ENCODE peak calls at places on chromosomes 5 and 9, in nine cellular contexts. B is spleen, L is heart left ventricle, H is stomach, C is Peyer's patch, U is GM12878, V is tibial nerve, N is sigmoid colon, M is adrenal gland. F is an unnamed sample.

GRCh38 chr5:109247943-109248342 is 161.8 kb downstream of the PJA2 start:
- DNase-seq in B (no peak), L (no peak), H (no peak), C (no peak), U (peak; percentile 53), V (no peak), N (no peak), M (no peak), F (no peak)

GRCh38 chr5:133467712-133468463 is 144.5 kb downstream of the FSTL4 start:
- DNase-seq in B (no peak), L (no peak), H (peak; percentile 19), C (no peak), U (no peak), V (no peak), N (no peak), M (no peak), F (no peak)

GRCh38 chr5:121257621-121258020 is 594.1 kb upstream of the FTMT start:
- DNase-seq in B (no peak), L (no peak), H (no peak), C (no peak), U (no peak), V (no peak), N (no peak), M (no peak), F (no peak)

GRCh38 chr9:126500600-126501382 is 112.9 kb upstream of the LMX1B start:
- DNase-seq in B (peak; percentile 93), L (peak; percentile 77), H (peak; percentile 81), C (peak; percentile 65), U (no peak), V (peak; percentile 59), N (peak; percentile 89), M (peak; percentile 73), F (peak; percentile 70)

GRCh38 chr9:97220894-97221477 is 86.5 kb upstream of the CCDC180 start:
- DNase-seq in B (no peak), L (no peak), H (no peak), C (no peak), U (no peak), V (no peak), N (no peak), M (no peak), F (no peak)

GRCh38 chr5:133466551-133467324 is 145.6 kb downstream of the FSTL4 start:
- DNase-seq in B (no peak), L (no peak), H (peak; percentile 4), C (no peak), U (no peak), V (no peak), N (no peak), M (no peak), F (no peak)

GRCh38 chr5:14816999-14817761 is 54.4 kb downstream of the ANKH start:
- DNase-seq in B (no peak), L (no peak), H (no peak), C (no peak), U (no peak), V (peak; percentile 41), N (no peak), M (no peak), F (no peak)

GRCh38 chr5:84088996-84089395 is 295.7 kb downstream of the EDIL3 start:
- DNase-seq in B (no peak), L (no peak), H (no peak), C (no peak), U (no peak), V (no peak), N (no peak), M (no peak), F (no peak)

GRCh38 chr5:150256416-150257064 is 33.0 kb downstream of the CAMK2A start:
- DNase-seq in B (no peak), L (no peak), H (no peak), C (no peak), U (no peak), V (no peak), N (no peak), M (no peak), F (no peak)

DNA sequence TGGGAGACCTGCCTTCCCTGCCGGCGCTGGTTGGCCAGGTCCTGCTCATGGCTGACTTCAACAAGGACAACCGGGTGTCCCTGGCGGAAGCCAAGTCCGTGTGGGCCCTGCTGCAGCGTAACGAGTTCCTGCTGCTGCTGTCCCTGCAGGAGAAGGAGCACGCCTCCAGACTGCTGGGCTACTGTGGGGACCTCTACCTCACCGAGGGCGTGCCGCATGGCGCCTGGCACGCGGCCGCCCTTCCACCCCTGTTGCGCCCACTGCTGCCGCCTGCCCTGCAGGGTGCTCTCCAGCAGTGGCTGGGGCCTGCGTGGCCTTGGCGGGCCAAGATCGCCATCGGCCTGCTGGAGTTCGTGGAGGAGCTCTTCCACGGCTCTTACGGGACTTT is 10.6 kb downstream of the DIPK1B start:
- DNase-seq in B (peak; percentile 83), L (no peak), H (no peak), C (no peak), U (no peak), V (no peak), N (no peak), M (no peak), F (no peak)
- TF ChIP-seq POLR2A in B (no peak), L (no peak), H (no peak), C (no peak), U (no peak), V (no peak), N (no peak), M (no peak), F (no peak)

GRCh38 chr9:114614373-114614772 is 3.3 kb downstream of the TMEM268 start:
- DNase-seq in B (no peak), L (no peak), H (no peak), C (no peak), U (no peak), V (no peak), N (no peak), M (no peak), F (no peak)
- TF ChIP-seq CTCF in B (no peak), L (no peak), H (no peak), C (no peak), U (peak; percentile 10), V (no peak), N (no peak), M (no peak), F (no peak)

GRCh38 chr9:81683214-81683613 is 6.1 kb downstream of the TLE1 start:
- DNase-seq in B (no peak), L (no peak), H (no peak), C (no peak), U (no peak), V (no peak), N (no peak), M (no peak), F (no peak)

GRCh38 chr9:81680506-81680905 is 8.8 kb downstream of the TLE1 start:
- DNase-seq in B (no peak), L (no peak), H (no peak), C (no peak), U (no peak), V (no peak), N (no peak), M (no peak), F (no peak)

GRCh38 chr9:81683704-81684103 is 5.6 kb downstream of the TLE1 start:
- DNase-seq in B (no peak), L (no peak), H (no peak), C (no peak), U (no peak), V (no peak), N (no peak), M (no peak), F (no peak)

GRCh38 chr9:81682797-81683196 is 6.5 kb downstream of the TLE1 start:
- DNase-seq in B (no peak), L (no peak), H (peak; percentile 81), C (no peak), U (no peak), V (no peak), N (no peak), M (no peak), F (peak; percentile 45)

DNA sequence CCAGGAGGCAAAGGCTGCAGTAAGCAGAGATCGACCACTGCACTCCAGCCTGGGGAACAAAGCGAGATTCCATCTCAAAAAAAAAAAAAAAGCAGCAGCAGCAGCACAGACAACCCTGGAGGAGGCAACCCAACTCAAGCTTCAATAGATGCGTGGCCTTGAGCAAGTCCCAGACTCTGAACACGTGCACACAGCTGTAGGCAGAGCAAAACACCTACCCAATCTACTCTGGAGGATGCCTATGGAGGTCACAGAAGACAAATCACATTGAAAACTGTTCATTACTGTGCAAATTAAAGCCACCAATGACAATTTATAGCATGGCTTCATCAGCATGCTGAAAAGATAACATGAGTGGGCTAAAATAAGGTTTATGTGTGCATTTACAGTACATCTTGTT is 7.2 kb downstream of the TLE1 start:
- DNase-seq in B (no peak), L (no peak), H (no peak), C (no peak), U (no peak), V (no peak), N (no peak), M (no peak), F (no peak)
- H3K4me1 ChIP-seq in B (peaks cover 79% of the 10 kb centered on the region), L (no peaks in the 10 kb centered on the region), H (peaks cover 84% of the 10 kb centered on the region), C (no peaks in the 10 kb centered on the region), U (no peaks in the 10 kb centered on the region), V (peaks cover 11% of the 10 kb centered on the region), N (peaks cover 52% of the 10 kb centered on the region), M (peaks cover 60% of the 10 kb centered on the region), F (peaks cover 42% of the 10 kb centered on the region)

GRCh38 chr9:69175488-69175872 is 1.4 kb downstream of the TJP2 start:
- DNase-seq in B (no peak), L (no peak), H (no peak), C (no peak), U (no peak), V (no peak), N (no peak), M (no peak), F (no peak)

GRCh38 chr9:69174645-69175487 is 789 bp downstream of the TJP2 start:
- DNase-seq in B (no peak), L (peak; percentile 48), H (no peak), C (peak; percentile 17), U (peak; percentile 74), V (peak; percentile 57), N (peak; percentile 68), M (peak; percentile 32), F (peak; percentile 55)

GRCh38 chr9:69172895-69173294 is 1.2 kb upstream of the TJP2 start:
- DNase-seq in B (no peak), L (no peak), H (no peak), C (no peak), U (no peak), V (no peak), N (no peak), M (no peak), F (no peak)

GRCh38 chr9:69173497-69173890 is 583 bp upstream of the TJP2 start:
- DNase-seq in B (no peak), L (no peak), H (no peak), C (no peak), U (no peak), V (peak; percentile 31), N (no peak), M (no peak), F (no peak)

DNA sequence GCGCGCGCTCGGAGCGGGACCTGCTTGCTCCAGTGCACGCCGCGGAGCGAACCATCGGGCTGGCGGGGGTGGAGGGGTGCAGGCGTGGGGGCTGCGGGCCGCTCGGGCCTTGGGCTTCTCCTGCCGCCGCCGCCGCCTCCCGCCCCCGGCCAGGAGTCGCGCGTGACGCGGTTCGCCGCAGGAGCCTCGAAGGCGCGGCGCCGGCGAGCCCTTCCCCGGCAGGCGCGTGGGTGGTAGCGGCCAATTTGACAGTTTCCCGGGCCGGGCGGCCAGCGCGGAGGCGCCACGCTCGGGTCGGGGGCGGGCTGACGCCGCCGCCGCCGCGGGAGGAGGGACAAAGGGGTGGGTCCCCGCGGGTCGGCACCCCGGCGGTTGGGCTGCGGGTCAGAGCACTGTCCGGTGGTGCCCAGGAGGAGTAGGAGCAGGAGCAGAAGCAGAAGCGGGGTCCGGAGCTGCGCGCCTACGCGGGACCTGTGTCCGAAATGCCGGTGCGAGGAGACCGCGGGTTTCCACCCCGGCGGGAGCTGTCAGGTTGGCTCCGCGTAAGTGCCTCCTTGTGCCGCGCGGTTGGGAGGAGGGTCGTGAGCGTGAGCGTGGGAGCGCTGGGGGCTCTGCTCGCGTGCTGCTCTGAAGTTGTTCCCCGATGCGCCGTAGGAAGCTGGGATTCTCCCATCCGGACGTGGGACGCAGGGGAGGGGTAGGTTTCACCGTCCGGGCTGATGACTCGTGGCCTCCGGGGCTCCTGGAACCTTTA is at the start of gene TJP2:
- DNase-seq in B (peak; percentile 88), L (peak; percentile 83), H (peak; percentile 40), C (peak; percentile 27), U (no peak), V (no peak), N (peak; percentile 82), M (peak; percentile 78), F (peak; percentile 91)
- TF ChIP-seq POLR2A in B (no peak), L (no peak), H (no peak), C (no peak), U (no peak), V (no peak), N (no peak), M (no peak), F (peak; percentile 73)

F was measured in right lobe of liver.